ENCODE peak calls at places on chromosomes 13 and 19, in eight cellular contexts. O is WERI-Rb-1; R is cardiac fibroblast; S is CD4-positive, alpha-beta T cell; U is sigmoid colon; Q is AG09319; L is Peyer's patch; F is type B pancreatic cell. T is an unnamed sample.

GRCh38 chr13:74171621-74172020 is 37.4 kb upstream of the KLF12 start:
- DNase-seq in O (no peak), R (no peak), S (no peak), U (no peak), Q (peak), L (no peak), F (no peak), T (no peak)

GRCh38 chr19:35389192-35389861 is 18.5 kb downstream of the GPR42 start:
- DNase-seq in O (no peak), R (no peak), S (no peak), U (no peak), Q (no peak), L (no peak), F (peak), T (no peak)

GRCh38 chr19:6821639-6822310 is 49.3 kb downstream of the VAV1 start:
- DNase-seq in O (no peak), R (no peak), S (no peak), U (no peak), Q (no peak), L (no peak), F (no peak), T (no peak)

GRCh38 chr19:2331601-2332246 is 3.2 kb downstream of the SPPL2B start:
- DNase-seq in O (no peak), R (no peak), S (no peak), U (no peak), Q (no peak), L (no peak), F (no peak), T (no peak)

GRCh38 chr19:10118960-10119359 is 739 bp downstream of the EIF3G start:
- DNase-seq in O (no peak), R (no peak), S (no peak), U (no peak), Q (no peak), L (no peak), F (no peak), T (no peak)

GRCh38 chr19:41886761-41887710 is 4.1 kb downstream of the ARHGEF1 start:
- DNase-seq in O (no peak), R (no peak), S (peak), U (no peak), Q (no peak), L (no peak), F (no peak), T (peak)

GRCh38 chr19:29690842-29691241 is 24.2 kb downstream of the C19orf12 start:
- DNase-seq in O (peak), R (peak), S (no peak), U (no peak), Q (no peak), L (no peak), F (no peak), T (no peak)

GRCh38 chr13:29761815-29762214 is 88.6 kb downstream of the UBL3 start:
- DNase-seq in O (no peak), R (no peak), S (no peak), U (no peak), Q (no peak), L (no peak), F (no peak), T (no peak)

GRCh38 chr13:39530996-39531395 is 72.0 kb downstream of the LHFPL6 start:
- DNase-seq in O (no peak), R (peak), S (no peak), U (no peak), Q (no peak), L (no peak), F (no peak), T (no peak)

GRCh38 chr13:32840840-32841713 is 175.1 kb upstream of the KL start:
- DNase-seq in O (no peak), R (peak), S (no peak), U (no peak), Q (no peak), L (no peak), F (no peak), T (no peak)

GRCh38 chr13:111388851-111389500 is 68.5 kb downstream of the TEX29 start:
- DNase-seq in O (no peak), R (no peak), S (no peak), U (no peak), Q (no peak), L (no peak), F (peak), T (no peak)

GRCh38 chr19:49590071-49590970 is 661 bp upstream of the PRR12 start:
- DNase-seq in O (peak), R (peak), S (peak), U (peak), Q (peak), L (peak), F (peak), T (peak)
- TF ChIP-seq CTCF in O (no peak), R (no peak), S (no peak), U (peak), Q (no peak), L (peak), F (peak), T (no peak)

DNA sequence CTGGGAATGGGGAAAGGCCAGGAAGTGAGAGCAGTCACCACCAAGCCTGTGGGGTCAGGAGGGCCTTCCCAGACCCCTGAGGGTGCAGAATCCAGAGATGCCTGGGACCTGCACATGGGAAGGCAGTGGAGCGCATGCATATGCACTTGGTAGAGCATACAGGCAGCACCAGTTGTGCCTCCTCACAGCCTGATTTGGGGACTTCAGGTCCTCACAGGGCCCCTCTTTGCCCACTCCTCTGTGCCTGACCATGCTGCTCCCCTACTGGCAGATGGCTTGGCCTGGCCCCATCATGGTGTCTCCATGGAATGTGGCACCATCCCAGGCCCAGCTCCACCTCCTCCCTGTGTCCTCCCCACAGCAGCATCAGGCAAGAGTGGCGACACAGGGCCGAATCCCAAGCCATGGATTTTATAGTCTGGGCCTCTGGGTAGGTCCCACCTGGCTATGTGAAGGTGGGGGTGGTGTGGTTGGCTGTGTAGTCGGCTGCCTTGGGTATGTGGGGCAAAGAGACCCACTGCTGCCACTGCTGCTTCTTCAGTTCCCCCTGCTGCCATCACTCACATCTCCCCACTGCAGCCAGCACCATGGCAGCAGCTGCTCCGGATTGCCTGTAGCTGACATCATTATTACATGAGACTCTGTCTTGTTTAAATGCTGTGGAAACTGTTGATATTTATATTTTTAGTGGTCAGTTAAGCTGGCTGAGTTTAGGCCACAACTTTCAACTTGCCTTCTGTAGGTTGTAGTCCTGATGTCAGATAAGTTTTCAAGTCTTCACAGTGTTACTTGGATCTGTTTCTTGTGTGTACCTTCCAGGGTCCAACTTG is 247.0 kb downstream of the GPC6 start:
- DNase-seq in O (no peak), R (peak), S (no peak), U (no peak), Q (no peak), L (no peak), F (no peak), T (no peak)
- TF ChIP-seq CTCF in O (no peak), R (no peak), S (no peak), U (no peak), Q (no peak), L (no peak), F (no peak), T (no peak)

GRCh38 chr13:94799330-94799729 is 87.0 kb upstream of the SOX21 start:
- DNase-seq in O (no peak), R (peak), S (no peak), U (no peak), Q (no peak), L (no peak), F (no peak), T (no peak)

GRCh38 chr13:94795292-94795691 is 82.9 kb upstream of the SOX21 start:
- DNase-seq in O (no peak), R (no peak), S (no peak), U (no peak), Q (no peak), L (no peak), F (no peak), T (no peak)

GRCh38 chr13:94798738-94799137 is 86.4 kb upstream of the SOX21 start:
- DNase-seq in O (no peak), R (no peak), S (no peak), U (no peak), Q (no peak), L (no peak), F (no peak), T (no peak)

DNA sequence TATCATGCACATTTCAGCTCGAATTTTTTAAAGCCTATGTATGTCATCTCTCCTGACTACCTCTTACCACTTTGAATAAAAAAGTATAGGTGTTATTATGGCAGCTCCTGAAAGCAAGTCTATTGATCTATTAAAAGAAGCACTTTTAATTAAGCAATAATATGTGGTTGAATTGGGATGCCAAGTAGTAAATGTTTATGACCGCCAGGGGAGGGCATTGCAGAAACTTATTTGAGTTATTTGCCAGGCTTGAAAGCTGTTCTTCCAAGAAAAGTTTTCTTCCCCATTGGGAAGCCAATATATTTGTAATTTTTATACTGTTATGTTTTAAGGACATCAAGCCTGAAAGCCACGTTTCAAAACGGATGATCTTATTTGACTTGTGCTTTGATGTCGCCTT is 88.1 kb upstream of the SOX21 start:
- DNase-seq in O (no peak), R (no peak), S (no peak), U (no peak), Q (no peak), L (no peak), F (no peak), T (no peak)
- TF ChIP-seq CTCF in O (no peak), R (no peak), S (no peak), U (no peak), Q (no peak), L (no peak), F (no peak), T (no peak)

GRCh38 chr19:33437351-33438015 is 64.0 kb downstream of the CEBPG start:
- DNase-seq in O (no peak), R (no peak), S (no peak), U (peak), Q (no peak), L (no peak), F (no peak), T (no peak)

GRCh38 chr19:33438987-33439781 is 65.7 kb downstream of the CEBPG start:
- DNase-seq in O (no peak), R (no peak), S (no peak), U (peak), Q (no peak), L (peak), F (no peak), T (no peak)

GRCh38 chr19:33440241-33440640 is 66.7 kb downstream of the CEBPG start:
- DNase-seq in O (no peak), R (no peak), S (no peak), U (peak), Q (no peak), L (peak), F (no peak), T (no peak)

GRCh38 chr19:33436360-33437345 is 63.1 kb downstream of the CEBPG start:
- DNase-seq in O (no peak), R (no peak), S (no peak), U (peak), Q (no peak), L (no peak), F (no peak), T (no peak)

DNA sequence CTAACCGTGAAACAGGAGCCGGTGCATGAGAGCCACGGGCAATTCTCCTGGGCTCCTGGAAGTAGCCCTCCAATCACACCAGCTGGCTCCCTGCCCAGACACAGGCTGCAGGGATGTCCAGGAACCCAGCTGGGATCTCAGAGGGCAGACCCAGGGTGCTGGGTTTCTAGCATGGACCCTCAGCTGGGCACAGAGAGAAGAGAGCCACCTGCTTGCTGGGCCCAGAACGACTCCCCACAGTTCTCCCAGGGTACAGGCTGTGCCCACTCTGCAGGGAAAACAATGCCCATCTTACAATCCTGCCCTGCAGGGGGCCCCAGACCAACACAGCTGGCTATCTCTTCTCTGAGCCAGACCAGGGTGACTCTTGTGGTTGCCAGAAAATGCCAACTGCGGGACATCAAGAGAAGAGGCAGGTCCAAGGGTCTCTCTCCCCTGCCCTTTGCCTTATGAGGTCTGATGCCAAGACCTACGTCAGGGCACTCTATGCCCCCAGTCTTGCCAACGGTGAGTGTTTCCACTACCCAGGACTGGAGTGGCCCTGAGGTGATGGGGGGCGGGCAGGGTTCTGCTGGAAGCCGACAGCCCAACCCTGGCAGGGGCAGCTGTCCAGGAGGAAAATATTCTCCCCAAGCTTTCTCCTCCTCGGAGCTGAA is 64.6 kb downstream of the CEBPG start:
- DNase-seq in O (no peak), R (peak), S (no peak), U (peak), Q (no peak), L (peak), F (no peak), T (no peak)
- TF ChIP-seq CTCF in O (peak), R (peak), S (no peak), U (no peak), Q (no peak), L (peak), F (no peak), T (no peak)

GRCh38 chr13:46314587-46314986 is 72.5 kb downstream of the RUBCNL start:
- DNase-seq in O (no peak), R (no peak), S (no peak), U (no peak), Q (no peak), L (no peak), F (no peak), T (no peak)

GRCh38 chr13:46315036-46315435 is 72.0 kb downstream of the RUBCNL start:
- DNase-seq in O (no peak), R (no peak), S (no peak), U (no peak), Q (no peak), L (no peak), F (no peak), T (no peak)

GRCh38 chr13:46315491-46316075 is 71.5 kb downstream of the RUBCNL start:
- DNase-seq in O (no peak), R (no peak), S (no peak), U (no peak), Q (no peak), L (no peak), F (no peak), T (no peak)

GRCh38 chr13:46313441-46314257 is 73.4 kb downstream of the RUBCNL start:
- DNase-seq in O (no peak), R (no peak), S (no peak), U (no peak), Q (no peak), L (no peak), F (no peak), T (no peak)

GRCh38 chr13:46317120-46317519 is 69.9 kb downstream of the RUBCNL start:
- DNase-seq in O (no peak), R (peak), S (no peak), U (no peak), Q (no peak), L (no peak), F (no peak), T (no peak)
- TF ChIP-seq CTCF in O (no peak), R (peak), S (no peak), U (no peak), Q (peak), L (no peak), F (no peak), T (no peak)

DNA sequence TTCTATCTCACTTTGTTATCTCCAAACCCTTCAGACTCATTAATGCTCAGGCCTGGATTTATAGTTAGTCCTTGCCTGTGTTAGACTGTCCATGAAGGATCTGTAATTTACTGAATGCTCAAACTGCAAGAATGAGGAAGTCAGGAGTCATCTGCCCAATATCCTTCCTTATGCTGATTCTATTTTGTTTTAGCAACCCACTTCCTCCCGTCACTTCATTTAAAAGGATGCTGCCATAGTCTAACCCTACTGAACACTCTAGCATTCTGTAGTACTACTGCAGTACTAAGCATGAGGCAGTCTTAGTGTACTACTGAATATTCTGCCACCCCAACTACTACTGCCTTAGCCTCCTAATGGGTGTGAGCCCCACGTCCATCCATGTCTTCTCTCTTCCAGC is 1.5 kb downstream of the FCAR start:
- DNase-seq in O (no peak), R (no peak), S (no peak), U (no peak), Q (no peak), L (no peak), F (no peak), T (no peak)
- TF ChIP-seq CTCF in O (no peak), R (no peak), S (no peak), U (no peak), Q (no peak), L (no peak), F (no peak), T (no peak)

DNA sequence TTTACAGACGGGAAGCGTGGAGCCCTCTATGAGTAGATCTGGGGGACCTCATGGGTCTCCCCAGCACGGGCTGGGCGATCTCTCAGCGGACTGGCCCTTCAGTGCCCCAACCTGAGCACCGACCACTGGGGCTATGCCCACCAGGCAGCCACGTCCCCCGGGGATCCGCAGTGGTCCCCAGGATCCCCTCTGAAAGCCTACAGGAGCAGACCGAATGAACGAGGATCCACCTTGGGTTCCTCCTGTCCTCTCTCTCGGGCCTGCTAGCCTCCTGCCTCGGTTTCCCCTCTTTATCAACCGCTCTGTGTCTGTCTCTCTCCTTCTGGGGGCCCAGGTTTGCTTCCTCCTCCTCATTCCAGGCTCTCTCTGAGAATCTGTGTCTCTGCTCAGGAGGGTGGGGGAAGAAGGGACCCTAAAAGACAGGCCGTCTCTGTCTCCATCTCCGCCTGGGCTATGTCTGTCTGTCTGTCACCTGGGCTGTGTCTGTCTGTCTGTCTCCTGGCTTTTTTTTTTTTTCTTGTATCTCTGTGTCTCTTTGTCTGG is 2.0 kb upstream of the MEIS3 start:
- DNase-seq in O (no peak), R (no peak), S (no peak), U (no peak), Q (no peak), L (no peak), F (no peak), T (no peak)
- TF ChIP-seq CTCF in O (no peak), R (no peak), S (no peak), U (no peak), Q (no peak), L (no peak), F (no peak), T (no peak)

GRCh38 chr13:100528353-100528752 is 60.2 kb downstream of the GGACT start:
- DNase-seq in O (no peak), R (no peak), S (no peak), U (no peak), Q (no peak), L (no peak), F (peak), T (no peak)
- TF ChIP-seq CTCF in O (no peak), R (no peak), S (no peak), U (no peak), Q (no peak), L (no peak), F (no peak), T (no peak)

T was measured in natural killer cell.